ENCODE peak calls at places on chromosomes 1 and 21, in five cellular contexts. O is brain microvascular endothelial cell, S is hepatocyte, X is dorsolateral prefrontal cortex, Z is left lung. Q is an unnamed sample.
A peak's percentile ranks its signal among the peaks of the same experiment; 100 is the strongest.

GRCh38 chr1:30405631-30406212 is 317.7 kb downstream of the MATN1 start:
- DNase-seq in O (no peak), S (no peak), X (no peak), Z (no peak), Q (no peak)

GRCh38 chr1:6503884-6504602 is 12.6 kb upstream of the PLEKHG5 start:
- DNase-seq in O (no peak), S (no peak), X (no peak), Z (no peak), Q (peak; percentile 50)

GRCh38 chr1:185681034-185681633 is 53.1 kb upstream of the HMCN1 start:
- DNase-seq in O (peak; percentile 42), S (peak; percentile 59), X (no peak), Z (no peak), Q (no peak)

GRCh38 chr21:46149205-46149901 is 6.0 kb downstream of the FTCD start:
- DNase-seq in O (no peak), S (no peak), X (no peak), Z (peak; percentile 74), Q (peak; percentile 30)

GRCh38 chr1:39462074-39462473 is 29.4 kb upstream of the BMP8A start:
- DNase-seq in O (peak; percentile 45), S (no peak), X (no peak), Z (no peak), Q (no peak)

GRCh38 chr1:229130028-229130668 is 140.8 kb upstream of the RAB4A start:
- DNase-seq in O (no peak), S (peak; percentile 47), X (no peak), Z (no peak), Q (peak; percentile 47)

GRCh38 chr1:33378976-33379375 is 51.9 kb downstream of the PHC2 start:
- DNase-seq in O (no peak), S (no peak), X (no peak), Z (no peak), Q (no peak)

GRCh38 chr1:19878637-19878985 is 3.6 kb upstream of the OTUD3 start:
- DNase-seq in O (no peak), S (peak; percentile 35), X (no peak), Z (no peak), Q (no peak)

GRCh38 chr1:204258213-204259115 is 44.7 kb upstream of the GOLT1A start:
- DNase-seq in O (peak; percentile 29), S (peak; percentile 74), X (peak; percentile 66), Z (peak; percentile 83), Q (peak; percentile 84)

GRCh38 chr1:25369241-25369640 is 31.1 kb downstream of the TMEM50A start:
- DNase-seq in O (no peak), S (no peak), X (no peak), Z (no peak), Q (no peak)

GRCh38 chr1:203031467-203031866 is 5.2 kb downstream of the PPFIA4 start:
- DNase-seq in O (no peak), S (no peak), X (no peak), Z (no peak), Q (no peak)

GRCh38 chr1:65069186-65069585 is 78.8 kb upstream of the AK4 start:
- DNase-seq in O (no peak), S (no peak), X (no peak), Z (no peak), Q (no peak)

GRCh38 chr1:61226791-61227567 is 144.6 kb downstream of the NFIA start:
- DNase-seq in O (no peak), S (no peak), X (no peak), Z (no peak), Q (peak; percentile 43)

GRCh38 chr1:179883739-179884138 is 1.7 kb downstream of the TOR1AIP1 start:
- DNase-seq in O (no peak), S (peak; percentile 66), X (no peak), Z (no peak), Q (no peak)

GRCh38 chr1:46487818-46488218 is 1.8 kb upstream of the DMBX1 start:
- DNase-seq in O (no peak), S (no peak), X (no peak), Z (no peak), Q (no peak)

GRCh38 chr1:30715216-30715615 is 8.2 kb downstream of the MATN1 start:
- DNase-seq in O (no peak), S (no peak), X (no peak), Z (no peak), Q (no peak)

GRCh38 chr1:162276493-162276892 is 100.2 kb downstream of the SPATA46 start:
- DNase-seq in O (no peak), S (peak; percentile 52), X (no peak), Z (no peak), Q (no peak)

GRCh38 chr1:171245458-171246064 is 2.7 kb upstream of the FMO1 start:
- DNase-seq in O (peak; percentile 35), S (peak; percentile 69), X (no peak), Z (no peak), Q (peak; percentile 40)

GRCh38 chr1:153679337-153680119 is 1.0 kb downstream of the NPR1 start:
- DNase-seq in O (no peak), S (peak; percentile 43), X (no peak), Z (peak; percentile 85), Q (peak; percentile 68)

GRCh38 chr1:18653922-18654321 is 23.3 kb downstream of the PAX7 start:
- DNase-seq in O (no peak), S (no peak), X (no peak), Z (no peak), Q (no peak)

GRCh38 chr1:47441450-47442106 is 3.7 kb downstream of the FOXD2 start:
- DNase-seq in O (no peak), S (no peak), X (no peak), Z (no peak), Q (no peak)

GRCh38 chr1:207922554-207922953 is 11.6 kb upstream of the CD34 start:
- DNase-seq in O (no peak), S (no peak), X (no peak), Z (no peak), Q (no peak)

GRCh38 chr1:93036672-93037071 is 42.4 kb upstream of the MTF2 start:
- DNase-seq in O (no peak), S (no peak), X (no peak), Z (no peak), Q (no peak)

GRCh38 chr1:65471213-65471833 is 50.9 kb downstream of the LEPR start:
- DNase-seq in O (no peak), S (peak; percentile 21), X (no peak), Z (no peak), Q (no peak)

GRCh38 chr1:224879404-224879803 is 50.1 kb upstream of the DNAH14 start:
- DNase-seq in O (peak; percentile 36), S (no peak), X (no peak), Z (no peak), Q (no peak)

GRCh38 chr1:110771245-110772022 is 96.7 kb upstream of the KCNA3 start:
- DNase-seq in O (no peak), S (no peak), X (no peak), Z (no peak), Q (no peak)

GRCh38 chr1:223081181-223081994 is 61.7 kb downstream of the TLR5 start:
- DNase-seq in O (peak; percentile 75), S (peak; percentile 94), X (peak; percentile 44), Z (peak; percentile 94), Q (peak; percentile 90)

GRCh38 chr1:10155087-10155712 is 55.2 kb upstream of the KIF1B start:
- DNase-seq in O (no peak), S (no peak), X (no peak), Z (no peak), Q (no peak)

GRCh38 chr1:214700381-214700780 is 97.4 kb downstream of the CENPF start:
- DNase-seq in O (no peak), S (no peak), X (no peak), Z (no peak), Q (no peak)

GRCh38 chr1:13435456-13435855 is 25.2 kb downstream of the PRAMEF20 start:
- DNase-seq in O (no peak), S (no peak), X (no peak), Z (no peak), Q (no peak)

GRCh38 chr1:150162862-150163706 is 13.4 kb downstream of the PLEKHO1 start:
- DNase-seq in O (peak; percentile 99), S (peak; percentile 96), X (no peak), Z (peak; percentile 85), Q (no peak)
- TF ChIP-seq CTCF in O (peak; percentile 45), S (no peak), X (no peak), Z (no peak), Q (no peak)

GRCh38 chr1:7921766-7922165 is 18.9 kb downstream of the TNFRSF9 start:
- DNase-seq in O (no peak), S (no peak), X (no peak), Z (no peak), Q (no peak)
- H3K4me3 ChIP-seq in O (no peak overlapping the region), S (no peak overlapping the region), X (no peak overlapping the region), Z (no peak overlapping the region), Q (no peak overlapping the region)

GRCh38 chr1:37944091-37944763 is 2.6 kb downstream of the INPP5B start:
- DNase-seq in O (peak; percentile 56), S (no peak), X (no peak), Z (no peak), Q (no peak)

GRCh38 chr1:37944816-37945215 is 2.0 kb downstream of the INPP5B start:
- DNase-seq in O (no peak), S (no peak), X (no peak), Z (no peak), Q (no peak)

GRCh38 chr1:37945743-37946702 is 830 bp downstream of the INPP5B start:
- DNase-seq in O (peak; percentile 92), S (peak; percentile 87), X (no peak), Z (peak; percentile 71), Q (peak; percentile 40)

DNA sequence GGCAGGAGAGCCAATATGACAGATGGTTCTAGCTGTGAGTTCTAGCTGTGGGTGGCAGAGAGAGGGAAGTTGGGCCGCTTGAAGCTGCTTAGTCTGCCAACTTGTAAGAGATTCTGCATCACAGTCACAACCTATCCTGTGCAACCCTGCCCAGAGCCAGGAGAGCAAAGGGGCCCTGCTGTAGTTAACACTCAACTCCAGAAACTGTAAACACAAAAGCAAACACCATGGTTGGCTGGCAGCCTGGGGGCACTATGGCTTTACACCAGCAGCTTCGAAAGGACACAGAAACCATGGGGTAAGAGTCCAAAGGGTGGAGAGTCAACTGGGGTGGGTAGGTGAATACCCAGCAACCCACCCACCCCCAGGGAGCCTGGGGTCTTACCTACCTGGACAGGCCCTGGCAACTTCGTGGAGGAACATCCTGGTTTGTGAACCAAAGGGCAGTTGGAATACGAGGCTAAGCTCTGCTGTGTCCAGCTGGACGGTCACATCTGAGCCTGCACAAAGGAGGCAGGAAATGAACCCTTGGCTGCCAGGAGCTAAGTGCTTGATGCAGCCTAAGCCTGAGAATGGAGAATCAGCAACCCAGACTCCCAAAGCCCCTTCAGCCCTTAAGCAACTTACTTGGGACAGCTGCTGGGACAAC is 6.4 kb downstream of the INPP5B start:
- DNase-seq in O (no peak), S (peak; percentile 44), X (no peak), Z (no peak), Q (no peak)
- H3K27ac ChIP-seq in O (no peak overlapping the region), S (peak overlapping the region; percentile 45), X (no peak overlapping the region), Z (peak overlapping the region; percentile 43), Q (peak overlapping the region; percentile 65)

DNA sequence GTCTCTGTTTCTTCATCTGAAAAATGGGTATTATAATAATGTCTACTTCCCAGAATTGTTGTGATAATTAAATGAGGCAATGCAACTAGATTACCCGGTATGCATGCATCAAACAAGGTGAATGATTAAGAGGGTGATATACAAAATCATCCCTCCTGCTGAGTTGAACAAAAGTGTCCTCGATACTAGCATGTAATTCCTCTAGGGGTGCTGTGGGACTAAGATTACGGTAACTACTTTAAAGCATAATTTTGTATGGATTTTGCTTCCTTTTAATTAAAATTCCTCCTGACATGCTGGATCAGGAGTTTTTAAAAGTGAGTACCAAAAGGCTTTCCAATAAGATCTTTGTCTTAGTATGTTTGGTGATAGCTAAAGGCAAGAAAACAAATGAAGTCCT is 98.7 kb upstream of the PRMT6 start:
- DNase-seq in O (no peak), S (no peak), X (no peak), Z (no peak), Q (no peak)
- TF ChIP-seq CTCF in O (no peak), S (no peak), X (no peak), Z (no peak), Q (no peak)

Q was measured in pancreas.